ENCODE peak calls at places on chromosomes 4 and X, in five cellular contexts. T is kidney, U is sigmoid colon, R is tibial nerve, O is fibroblast of pulmonary artery. Z is an unnamed sample.

GRCh38 chr4:51843309-51844156 is 580 bp downstream of the DCUN1D4 start:
- DNase-seq in T (peak; percentile 94), U (peak; percentile 92), R (peak; percentile 53), O (peak; percentile 70), Z (peak; percentile 68)

GRCh38 chr4:169024762-169025161 is 14.7 kb upstream of the CBR4 start:
- DNase-seq in O (peak; percentile 74), T (no peak), U (no peak), R (no peak), Z (peak; percentile 60)

GRCh38 chr4:11070813-11071212 is 357.9 kb downstream of the HS3ST1 start:
- DNase-seq in R (no peak), U (no peak), O (no peak), T (no peak), Z (no peak)

GRCh38 chr4:80101086-80101767 is 28.2 kb upstream of the ANTXR2 start:
- DNase-seq in O (no peak), T (no peak), R (no peak), U (no peak), Z (no peak)

GRCh38 chr4:123055943-123056342 is 133.5 kb upstream of the NUDT6 start:
- DNase-seq in O (no peak), R (no peak), T (no peak), U (no peak), Z (peak; percentile 46)

GRCh38 chr4:20944961-20945360 is 244.7 kb downstream of the PACRGL start:
- DNase-seq in O (no peak), T (no peak), R (no peak), U (no peak), Z (peak; percentile 64)

GRCh38 chr4:36292551-36293188 is 11.3 kb downstream of the DTHD1 start:
- DNase-seq in U (no peak), R (no peak), O (peak; percentile 11), T (no peak), Z (peak; percentile 91)

GRCh38 chr4:9921326-9921725 is 100.0 kb downstream of the SLC2A9 start:
- DNase-seq in U (no peak), O (no peak), T (no peak), R (no peak), Z (no peak)

GRCh38 chr4:105710012-105710600 is 1.5 kb downstream of the GSTCD start:
- DNase-seq in O (no peak), R (no peak), U (no peak), T (no peak), Z (no peak)

GRCh38 chr4:26307027-26307426 is 13.8 kb upstream of the RBPJ start:
- DNase-seq in R (no peak), O (no peak), U (no peak), T (no peak), Z (no peak)

GRCh38 chr4:164783966-164784365 is 30.0 kb downstream of the SMIM31 start:
- DNase-seq in T (no peak), O (no peak), R (no peak), U (no peak), Z (no peak)

GRCh38 chr4:186787536-186787935 is 63.9 kb upstream of the FAT1 start:
- DNase-seq in R (no peak), T (no peak), O (no peak), U (no peak), Z (peak; percentile 18)

GRCh38 chrX:72029473-72030411 is 102.0 kb downstream of the RTL5 start:
- DNase-seq in U (peak; percentile 67), T (no peak), O (peak; percentile 68), R (no peak), Z (peak; percentile 68)

GRCh38 chr4:82382756-82383155 is 9.0 kb upstream of the HNRNPD start:
- DNase-seq in T (no peak), U (no peak), O (no peak), R (no peak), Z (no peak)

GRCh38 chr4:54840992-54841768 is 183.4 kb downstream of the KIT start:
- DNase-seq in T (no peak), R (no peak), O (peak; percentile 16), U (no peak), Z (peak; percentile 10)

GRCh38 chrX:123745511-123745910 is 12.7 kb upstream of the THOC2 start:
- DNase-seq in U (no peak), T (no peak), O (no peak), R (no peak), Z (no peak)

GRCh38 chrX:150616179-150616862 is 47.9 kb downstream of the MTM1 start:
- DNase-seq in O (no peak), R (no peak), T (no peak), U (no peak), Z (no peak)

GRCh38 chrX:109310031-109310430 is 171.9 kb downstream of the GUCY2F start:
- DNase-seq in O (no peak), R (no peak), T (peak; percentile 64), U (no peak), Z (no peak)

GRCh38 chr4:118772149-118773081 is 63.5 kb downstream of the SEC24D start:
- DNase-seq in O (peak; percentile 82), R (no peak), T (no peak), U (no peak), Z (peak; percentile 63)
- TF ChIP-seq CTCF in O (peak; percentile 56), R (peak; percentile 19), T (peak; percentile 70), U (peak; percentile 68), Z (peak; percentile 42)

GRCh38 chrX:8726031-8726652 is 5.8 kb downstream of the ANOS1 start:
- DNase-seq in R (no peak), T (no peak), O (no peak), U (no peak), Z (peak; percentile 64)

GRCh38 chrX:8728932-8729331 is 3.0 kb downstream of the ANOS1 start:
- DNase-seq in U (no peak), T (no peak), O (no peak), R (no peak), Z (no peak)

GRCh38 chrX:8731579-8732395 is at the start of gene ANOS1:
- DNase-seq in R (peak; percentile 17), U (peak; percentile 64), T (peak; percentile 81), O (peak; percentile 19), Z (peak; percentile 43)

GRCh38 chrX:8730812-8731578 is 942 bp downstream of the ANOS1 start:
- DNase-seq in R (no peak), U (no peak), T (no peak), O (no peak), Z (peak; percentile 9)
- H3K4me3 ChIP-seq in R (peak overlapping the region; percentile 33), U (peak overlapping the region; percentile 46), T (peak overlapping the region; percentile 37), O (peak overlapping the region; percentile 31), Z (peak overlapping the region; percentile 41)

GRCh38 chr4:138576684-138577083 is 334.5 kb upstream of the SLC7A11 start:
- DNase-seq in T (no peak), R (no peak), O (peak; percentile 76), U (no peak), Z (peak; percentile 65)
- TF ChIP-seq CTCF in T (no peak), R (no peak), O (peak; percentile 70), U (no peak), Z (peak; percentile 65)

GRCh38 chr4:158649111-158649680 is 22.5 kb downstream of the C4orf46 start:
- DNase-seq in O (peak; percentile 68), R (no peak), U (no peak), T (no peak), Z (peak; percentile 45)

GRCh38 chr4:158644341-158644740 is 27.3 kb downstream of the C4orf46 start:
- DNase-seq in U (no peak), R (no peak), T (no peak), O (no peak), Z (no peak)

DNA sequence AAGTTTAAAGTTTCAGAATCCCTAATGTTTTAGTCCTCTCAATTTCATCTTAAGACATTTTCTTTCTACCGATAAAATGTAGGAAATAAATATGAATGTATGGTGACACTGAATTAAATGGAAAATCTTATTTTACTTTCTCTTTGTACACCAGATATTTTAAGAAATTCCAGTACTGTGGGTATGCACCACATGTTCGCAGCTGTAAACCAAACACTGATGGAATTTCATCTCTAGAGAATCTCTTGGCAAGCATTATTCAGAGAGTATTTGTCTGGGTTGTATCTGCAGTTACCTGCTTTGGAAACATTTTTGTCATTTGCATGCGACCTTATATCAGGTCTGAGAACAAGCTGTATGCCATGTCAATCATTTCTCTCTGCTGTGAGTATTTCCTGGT is 26.9 kb downstream of the C4orf46 start:
- DNase-seq in O (no peak), T (no peak), U (no peak), R (no peak), Z (no peak)
- H3K4me3 ChIP-seq in O (no peak overlapping the region), T (no peak overlapping the region), U (no peak overlapping the region), R (no peak overlapping the region), Z (no peak overlapping the region)

Z was measured in epithelial cell of esophagus.